ENCODE peak calls at places on chromosomes 13 and 19, in five cellular contexts. J is K562, G is GM12878, U is H1, I is HepG2. O is an unnamed sample.

GRCh38 chr19:391726-392374 is 17.1 kb downstream of the C2CD4C start:
- DNase-seq in G (no peak), I (no peak), J (no peak), U (no peak), O (no peak)

GRCh38 chr13:97211986-97212385 is 10.1 kb upstream of the MBNL2 start:
- DNase-seq in I (no peak), J (no peak), G (no peak), U (no peak), O (no peak)

GRCh38 chr13:27120811-27121210 is 50.8 kb downstream of the USP12 start:
- DNase-seq in J (no peak), U (no peak), I (no peak), G (no peak), O (no peak)

GRCh38 chr13:114020750-114021463 is 47.0 kb upstream of the C13orf46 start:
- DNase-seq in G (no peak), J (no peak), I (no peak), U (no peak), O (no peak)

GRCh38 chr13:113573065-113573464 is 11.5 kb upstream of the TFDP1 start:
- DNase-seq in J (no peak), G (no peak), I (no peak), U (no peak), O (no peak)

GRCh38 chr13:113224486-113224885 is 15.1 kb downstream of the CUL4A start:
- DNase-seq in G (no peak), U (no peak), I (no peak), J (no peak), O (no peak)

GRCh38 chr13:113548171-113548641 is 36.3 kb upstream of the TFDP1 start:
- DNase-seq in J (no peak), G (no peak), I (no peak), U (peak), O (no peak)

GRCh38 chr13:113000575-113000974 is 31.6 kb downstream of the MCF2L start:
- DNase-seq in I (no peak), J (no peak), G (no peak), U (no peak), O (no peak)

GRCh38 chr13:109760951-109761350 is 25.4 kb downstream of the IRS2 start:
- DNase-seq in J (no peak), G (no peak), U (no peak), I (no peak), O (no peak)

GRCh38 chr19:49849433-49850220 is 1.3 kb upstream of the PTOV1 start:
- DNase-seq in G (no peak), J (no peak), I (no peak), U (no peak), O (no peak)

GRCh38 chr13:113066746-113067145 is 38.8 kb upstream of the F7 start:
- DNase-seq in U (no peak), G (no peak), J (no peak), I (no peak), O (no peak)

GRCh38 chr13:74372511-74372910 is 238.3 kb upstream of the KLF12 start:
- DNase-seq in G (no peak), U (no peak), J (no peak), I (no peak), O (no peak)

GRCh38 chr13:57631607-57632275 is at the start of gene PCDH17:
- DNase-seq in I (no peak), J (no peak), G (no peak), U (peak), O (no peak)

DNA sequence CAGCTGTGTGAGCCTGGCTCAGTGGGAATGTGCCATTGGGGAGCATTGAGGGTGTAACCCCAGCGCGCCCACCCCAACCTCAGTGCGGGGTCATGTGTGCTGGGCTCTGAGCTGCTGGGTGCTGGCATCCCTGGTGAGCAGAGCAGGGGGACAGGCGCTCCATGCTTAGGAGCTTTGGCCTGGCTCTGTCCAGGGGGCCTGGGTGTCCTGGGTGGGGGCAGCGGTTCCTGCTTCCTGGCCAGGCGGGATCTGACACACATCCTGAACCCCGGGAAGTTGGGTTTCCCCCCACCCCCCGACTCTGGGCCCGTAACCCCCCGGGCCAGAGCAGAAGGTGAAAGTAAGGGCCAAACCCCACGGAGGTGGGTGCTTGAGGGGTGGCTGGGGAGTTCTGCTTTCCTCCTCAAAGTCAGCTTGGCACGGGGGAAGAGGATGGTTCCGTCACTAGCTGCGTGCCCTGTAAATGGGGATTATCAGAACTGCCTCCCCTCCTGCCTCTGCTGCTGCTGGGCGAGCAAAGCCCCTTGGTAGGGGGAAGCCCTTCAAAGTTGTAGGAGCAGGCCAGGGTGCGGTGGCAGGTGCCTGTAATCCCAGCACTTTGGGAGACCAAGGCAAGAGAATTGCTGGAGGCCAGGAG is 1.7 kb downstream of the LRP3 start:
- DNase-seq in G (no peak), I (no peak), U (no peak), J (no peak), O (no peak)
- H3K4me2 ChIP-seq in G (no peak), I (peak), U (peak), J (no peak), O (peak)

DNA sequence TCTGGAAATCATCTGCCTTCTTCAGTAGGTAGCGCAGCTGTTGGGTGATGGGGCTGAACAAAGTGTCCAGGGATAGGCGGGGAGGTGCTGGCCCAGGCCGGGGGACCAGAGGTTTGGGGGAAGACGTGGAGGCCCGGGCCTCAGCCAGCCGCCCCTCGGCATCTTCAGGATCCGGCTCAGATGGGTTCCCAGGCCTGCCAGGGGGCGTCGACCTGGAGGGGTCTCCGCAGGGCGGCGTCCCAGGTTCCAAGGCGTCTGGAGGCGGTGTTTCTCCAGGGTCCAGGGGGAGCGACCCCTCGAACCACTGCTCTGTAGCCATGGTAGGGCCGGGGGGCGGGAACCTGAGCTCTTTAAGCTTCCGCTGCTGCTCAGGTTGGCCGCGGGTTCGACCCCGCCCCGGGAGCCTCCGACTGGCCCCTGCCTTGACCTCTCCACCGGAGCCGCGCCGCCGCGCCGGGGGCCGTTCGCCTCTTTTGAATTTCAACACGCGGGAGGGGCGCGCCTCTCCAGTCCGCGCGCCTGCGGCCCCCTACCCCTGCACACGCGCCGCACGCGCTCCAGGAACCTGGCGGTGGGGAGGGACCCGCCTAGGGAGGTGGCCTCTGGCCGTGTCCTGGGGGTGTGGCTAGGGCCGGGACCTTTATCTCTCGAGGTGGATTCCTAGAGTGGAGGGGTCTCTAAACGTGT is at the start of gene C19orf67:
- DNase-seq in J (peak), I (no peak), G (no peak), U (peak), O (no peak)
- H3K9ac ChIP-seq in J (peak), I (peak), G (no peak), U (no peak), O (no peak)

GRCh38 chr19:5109560-5109959 is 140.6 kb downstream of the KDM4B start:
- DNase-seq in I (no peak), G (no peak), J (no peak), U (no peak), O (no peak)
- TF ChIP-seq SRF in I (no peak), G (no peak), J (no peak), U (no peak), O (no peak)

GRCh38 chr13:76036176-76036575 is 400.0 kb downstream of the LMO7 start:
- DNase-seq in U (no peak), J (no peak), G (no peak), I (no peak), O (no peak)
- H3K4me2 ChIP-seq in U (no peak), J (no peak), G (no peak), I (no peak), O (no peak)

GRCh38 chr19:3202346-3202745 is 16.6 kb downstream of the NCLN start:
- DNase-seq in J (no peak), I (no peak), U (no peak), G (no peak), O (no peak)

GRCh38 chr19:3201072-3201700 is 15.5 kb downstream of the NCLN start:
- DNase-seq in J (peak), G (no peak), U (no peak), I (no peak), O (no peak)

GRCh38 chr19:3198901-3199700 is 13.4 kb downstream of the NCLN start:
- DNase-seq in I (no peak), G (no peak), U (no peak), J (no peak), O (no peak)

GRCh38 chr19:3203754-3204645 is 18.3 kb downstream of the NCLN start:
- DNase-seq in I (no peak), G (no peak), U (no peak), J (no peak), O (no peak)

GRCh38 chr19:3201911-3202310 is 16.2 kb downstream of the NCLN start:
- DNase-seq in J (no peak), U (no peak), G (no peak), I (no peak), O (no peak)
- H3K9ac ChIP-seq in J (no peak), U (no peak), G (no peak), I (no peak), O (no peak)

GRCh38 chr13:32682130-32682529 is 95.9 kb downstream of the PDS5B start:
- DNase-seq in G (no peak), J (no peak), I (no peak), U (no peak), O (no peak)

GRCh38 chr13:32674503-32674902 is 88.3 kb downstream of the PDS5B start:
- DNase-seq in G (no peak), J (no peak), I (no peak), U (no peak), O (no peak)

DNA sequence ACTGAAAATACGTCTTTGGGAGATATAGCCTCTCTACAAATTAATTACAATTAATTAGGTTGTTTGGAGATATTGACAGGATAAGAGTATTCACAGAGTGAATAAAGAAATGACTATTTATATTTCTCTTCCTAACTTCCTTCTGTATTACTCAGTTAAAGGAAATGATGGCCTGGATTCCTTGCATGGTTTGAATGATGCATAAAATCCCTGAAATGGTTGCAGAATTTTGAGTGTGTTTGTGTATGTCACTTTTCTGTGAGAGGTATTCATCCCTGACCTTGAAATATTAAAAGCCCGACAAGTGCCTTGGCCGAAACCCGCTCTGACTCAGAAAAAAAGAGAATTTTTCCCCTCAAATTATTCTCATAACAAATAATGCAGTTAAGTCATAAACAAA is 90.0 kb downstream of the PDS5B start:
- DNase-seq in U (no peak), I (no peak), G (no peak), J (no peak), O (no peak)
- TF ChIP-seq SRF in U (no peak), I (no peak), G (no peak), J (no peak), O (no peak)

GRCh38 chr13:43881580-43881979 is 1.9 kb downstream of the LACC1 start:
- DNase-seq in J (no peak), U (no peak), I (no peak), G (no peak), O (no peak)
- H3K4me2 ChIP-seq in J (no peak), U (no peak), I (no peak), G (no peak), O (no peak)

DNA sequence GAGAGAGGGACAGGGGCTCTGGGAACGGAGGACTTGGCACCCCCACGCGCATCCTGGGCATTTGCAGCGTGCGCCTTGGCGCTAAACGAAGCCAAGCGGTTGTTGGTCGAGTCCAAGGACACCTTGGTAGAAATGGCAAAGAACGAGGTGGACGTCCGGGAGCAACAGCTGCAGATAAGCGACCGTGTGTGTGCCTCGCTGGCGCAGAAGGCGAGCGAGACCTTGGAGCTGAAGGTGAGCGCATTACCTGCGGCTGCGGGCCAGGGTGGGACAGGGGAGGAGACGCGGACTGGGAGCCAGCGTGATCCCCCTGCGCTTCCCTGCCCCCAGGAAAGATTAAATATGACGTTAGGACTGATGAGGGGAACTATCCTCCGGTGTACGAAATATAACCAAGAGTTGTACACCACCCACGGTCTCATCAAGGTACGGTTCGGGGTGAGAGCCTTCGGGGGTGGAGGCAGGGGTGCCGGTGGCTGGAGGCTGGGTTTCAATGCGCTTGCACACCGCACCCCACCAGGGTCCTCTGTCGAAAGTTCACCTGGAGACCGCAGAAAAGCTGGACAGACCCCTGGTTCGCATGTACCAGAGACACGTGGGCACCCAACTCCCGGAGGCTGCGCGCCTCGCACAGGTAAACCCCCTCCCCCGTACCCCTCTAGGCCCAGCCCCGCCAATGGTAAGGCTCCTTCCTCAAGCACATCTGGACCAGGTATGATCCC is 27.8 kb upstream of the CASP14 start:
- DNase-seq in I (no peak), U (no peak), J (no peak), G (no peak), O (no peak)
- H3K9ac ChIP-seq in I (no peak), U (no peak), J (no peak), G (no peak), O (no peak)

GRCh38 chr19:11136400-11137101 is 19.0 kb downstream of the SPC24 start:
- DNase-seq in I (no peak), G (no peak), J (no peak), U (no peak), O (no peak)

GRCh38 chr19:11140896-11141295 is 14.7 kb downstream of the SPC24 start:
- DNase-seq in G (no peak), J (no peak), U (no peak), I (no peak), O (no peak)

GRCh38 chr19:11141937-11142527 is 13.6 kb downstream of the SPC24 start:
- DNase-seq in J (no peak), U (peak), G (no peak), I (peak), O (no peak)

GRCh38 chr19:11137542-11138384 is 17.8 kb downstream of the SPC24 start:
- DNase-seq in G (no peak), U (peak), J (peak), I (peak), O (no peak)

DNA sequence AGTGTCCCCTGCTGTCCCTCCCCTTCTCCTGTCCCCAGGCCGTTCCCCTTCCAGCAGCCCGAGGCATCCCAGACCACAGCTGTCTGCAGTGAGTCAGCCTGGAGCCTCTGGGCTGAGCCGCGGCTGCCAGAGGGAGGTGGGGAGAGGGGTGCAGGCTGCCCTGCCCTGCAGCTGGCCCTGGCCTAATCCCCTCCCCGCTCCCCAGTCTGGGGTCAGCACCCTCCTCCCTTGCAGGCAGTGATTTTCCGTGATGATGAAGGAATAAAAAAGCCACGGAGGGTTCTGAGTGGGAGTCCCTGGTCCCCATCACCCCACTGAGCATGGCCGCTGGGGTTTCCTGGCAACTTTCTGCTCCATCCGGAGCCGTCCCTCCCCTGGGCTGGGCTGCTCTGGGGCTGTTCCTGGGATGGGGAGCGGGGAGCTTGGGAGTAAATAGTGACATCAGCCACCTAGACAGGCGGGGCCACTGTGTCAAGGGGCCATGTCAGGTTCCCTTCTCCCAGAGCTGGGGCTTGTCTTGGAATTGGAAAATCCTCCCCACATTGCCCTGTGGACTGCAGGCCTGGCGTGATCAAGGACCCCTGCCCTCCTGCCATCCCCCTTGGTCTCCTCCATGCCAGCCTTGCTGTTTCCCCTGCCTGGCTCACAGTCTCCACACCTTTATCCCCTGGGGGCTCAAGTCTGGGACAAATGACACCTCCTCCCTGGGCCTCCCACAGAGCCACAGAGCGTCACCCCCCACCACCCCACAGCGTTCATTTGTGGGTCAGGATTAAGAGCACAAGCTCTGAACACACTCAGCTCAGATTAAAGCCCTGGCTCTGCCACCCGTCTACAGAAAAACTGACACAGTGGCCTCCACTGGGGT is 16.7 kb downstream of the SPC24 start:
- DNase-seq in U (peak), I (peak), G (no peak), J (peak), O (no peak)
- TF ChIP-seq SRF in U (no peak), I (no peak), G (no peak), J (no peak), O (no peak)